ENCODE peak calls at places on chromosomes 6 and 20, in eight cellular contexts. One of them, this sample, is unnamed.
A peak's percentile ranks its signal among the peaks of the same experiment; 100 is the strongest.

GRCh38 chr6:139392834-139393233 is 18.4 kb upstream of the CITED2 start:
- DNase-seq in memory B cell: no peak
- DNase-seq in GM03348: peak; percentile 16
- DNase-seq in activated T-cell treated with anti-CD3 and anti-CD28 coated beads for 1 hour: no peak
- DNase-seq in smooth muscle cell of the brain vasculature: no peak
- DNase-seq in right lobe of liver: no peak
- DNase-seq in iPS-NIHi11: no peak
- DNase-seq in MG63: no peak
- DNase-seq in this sample: peak; percentile 24

GRCh38 chr6:51260003-51260402 is 441.3 kb downstream of the TFAP2B start:
- DNase-seq in memory B cell: no peak
- DNase-seq in GM03348: no peak
- DNase-seq in activated T-cell treated with anti-CD3 and anti-CD28 coated beads for 1 hour: no peak
- DNase-seq in smooth muscle cell of the brain vasculature: no peak
- DNase-seq in right lobe of liver: no peak
- DNase-seq in iPS-NIHi11: peak; percentile 3
- DNase-seq in MG63: no peak
- DNase-seq in this sample: no peak

GRCh38 chr6:168415993-168416530 is 24.9 kb upstream of the SMOC2 start:
- DNase-seq in memory B cell: no peak
- DNase-seq in GM03348: no peak
- DNase-seq in activated T-cell treated with anti-CD3 and anti-CD28 coated beads for 1 hour: no peak
- DNase-seq in smooth muscle cell of the brain vasculature: no peak
- DNase-seq in right lobe of liver: no peak
- DNase-seq in iPS-NIHi11: no peak
- DNase-seq in MG63: no peak
- DNase-seq in this sample: no peak

GRCh38 chr6:70474751-70475150 is 61.4 kb downstream of the FAM135A start:
- DNase-seq in memory B cell: no peak
- DNase-seq in GM03348: no peak
- DNase-seq in activated T-cell treated with anti-CD3 and anti-CD28 coated beads for 1 hour: no peak
- DNase-seq in smooth muscle cell of the brain vasculature: no peak
- DNase-seq in right lobe of liver: no peak
- DNase-seq in iPS-NIHi11: peak; percentile 50
- DNase-seq in MG63: no peak
- DNase-seq in this sample: no peak

GRCh38 chr6:101117397-101118185 is 236.5 kb upstream of the ASCC3 start:
- DNase-seq in memory B cell: no peak
- DNase-seq in GM03348: peak; percentile 2
- DNase-seq in activated T-cell treated with anti-CD3 and anti-CD28 coated beads for 1 hour: no peak
- DNase-seq in smooth muscle cell of the brain vasculature: no peak
- DNase-seq in right lobe of liver: no peak
- DNase-seq in iPS-NIHi11: peak; percentile 34
- DNase-seq in MG63: no peak
- DNase-seq in this sample: peak; percentile 38

GRCh38 chr6:151018035-151018434 is 152.5 kb downstream of the MTHFD1L start:
- DNase-seq in memory B cell: no peak
- DNase-seq in GM03348: no peak
- DNase-seq in activated T-cell treated with anti-CD3 and anti-CD28 coated beads for 1 hour: no peak
- DNase-seq in smooth muscle cell of the brain vasculature: no peak
- DNase-seq in right lobe of liver: no peak
- DNase-seq in iPS-NIHi11: no peak
- DNase-seq in MG63: no peak
- DNase-seq in this sample: no peak

GRCh38 chr6:83193747-83194582 is 808 bp downstream of the RWDD2A start:
- DNase-seq in memory B cell: peak; percentile 22
- DNase-seq in GM03348: peak; percentile 80
- DNase-seq in activated T-cell treated with anti-CD3 and anti-CD28 coated beads for 1 hour: no peak
- DNase-seq in smooth muscle cell of the brain vasculature: no peak
- DNase-seq in right lobe of liver: peak; percentile 72
- DNase-seq in iPS-NIHi11: peak; percentile 87
- DNase-seq in MG63: peak; percentile 43
- DNase-seq in this sample: peak; percentile 72

GRCh38 chr6:89692256-89692655 is 53.7 kb upstream of the LYRM2 start:
- DNase-seq in memory B cell: no peak
- DNase-seq in GM03348: no peak
- DNase-seq in activated T-cell treated with anti-CD3 and anti-CD28 coated beads for 1 hour: no peak
- DNase-seq in smooth muscle cell of the brain vasculature: no peak
- DNase-seq in right lobe of liver: no peak
- DNase-seq in iPS-NIHi11: peak; percentile 19
- DNase-seq in MG63: no peak
- DNase-seq in this sample: no peak

GRCh38 chr6:12485226-12485764 is 195.1 kb downstream of the EDN1 start:
- DNase-seq in memory B cell: no peak
- DNase-seq in GM03348: no peak
- DNase-seq in activated T-cell treated with anti-CD3 and anti-CD28 coated beads for 1 hour: no peak
- DNase-seq in smooth muscle cell of the brain vasculature: no peak
- DNase-seq in right lobe of liver: no peak
- DNase-seq in iPS-NIHi11: no peak
- DNase-seq in MG63: no peak
- DNase-seq in this sample: no peak

GRCh38 chr6:37806213-37806612 is 13.3 kb upstream of the ZFAND3 start:
- DNase-seq in memory B cell: no peak
- DNase-seq in GM03348: no peak
- DNase-seq in activated T-cell treated with anti-CD3 and anti-CD28 coated beads for 1 hour: no peak
- DNase-seq in smooth muscle cell of the brain vasculature: no peak
- DNase-seq in right lobe of liver: no peak
- DNase-seq in iPS-NIHi11: no peak
- DNase-seq in MG63: no peak
- DNase-seq in this sample: no peak

GRCh38 chr6:143037470-143037869 is 23.2 kb upstream of the AIG1 start:
- DNase-seq in memory B cell: no peak
- DNase-seq in GM03348: no peak
- DNase-seq in activated T-cell treated with anti-CD3 and anti-CD28 coated beads for 1 hour: no peak
- DNase-seq in smooth muscle cell of the brain vasculature: no peak
- DNase-seq in right lobe of liver: no peak
- DNase-seq in iPS-NIHi11: no peak
- DNase-seq in MG63: no peak
- DNase-seq in this sample: no peak

GRCh38 chr6:166411721-166412151 is 29.0 kb upstream of the MPC1 start:
- DNase-seq in memory B cell: no peak
- DNase-seq in GM03348: no peak
- DNase-seq in activated T-cell treated with anti-CD3 and anti-CD28 coated beads for 1 hour: no peak
- DNase-seq in smooth muscle cell of the brain vasculature: no peak
- DNase-seq in right lobe of liver: no peak
- DNase-seq in iPS-NIHi11: no peak
- DNase-seq in MG63: no peak
- DNase-seq in this sample: no peak

GRCh38 chr6:126228001-126228791 is 111.7 kb upstream of the CENPW start:
- DNase-seq in memory B cell: no peak
- DNase-seq in GM03348: no peak
- DNase-seq in activated T-cell treated with anti-CD3 and anti-CD28 coated beads for 1 hour: no peak
- DNase-seq in smooth muscle cell of the brain vasculature: no peak
- DNase-seq in right lobe of liver: no peak
- DNase-seq in iPS-NIHi11: no peak
- DNase-seq in MG63: no peak
- DNase-seq in this sample: no peak

GRCh38 chr6:147063469-147064031 is 140.7 kb upstream of the STXBP5 start:
- DNase-seq in memory B cell: no peak
- DNase-seq in GM03348: peak; percentile 71
- DNase-seq in activated T-cell treated with anti-CD3 and anti-CD28 coated beads for 1 hour: no peak
- DNase-seq in smooth muscle cell of the brain vasculature: peak; percentile 32
- DNase-seq in right lobe of liver: no peak
- DNase-seq in iPS-NIHi11: no peak
- DNase-seq in MG63: peak; percentile 49
- DNase-seq in this sample: peak; percentile 73

GRCh38 chr6:73032586-73032985 is 192.7 kb downstream of the KHDC1L start:
- DNase-seq in memory B cell: no peak
- DNase-seq in GM03348: peak; percentile 40
- DNase-seq in activated T-cell treated with anti-CD3 and anti-CD28 coated beads for 1 hour: no peak
- DNase-seq in smooth muscle cell of the brain vasculature: no peak
- DNase-seq in right lobe of liver: no peak
- DNase-seq in iPS-NIHi11: no peak
- DNase-seq in MG63: no peak
- DNase-seq in this sample: peak; percentile 37

GRCh38 chr20:46022411-46023147 is 6.4 kb upstream of the SLC12A5 start:
- DNase-seq in memory B cell: peak; percentile 83
- DNase-seq in GM03348: peak; percentile 68
- DNase-seq in activated T-cell treated with anti-CD3 and anti-CD28 coated beads for 1 hour: peak; percentile 81
- DNase-seq in smooth muscle cell of the brain vasculature: no peak
- DNase-seq in right lobe of liver: peak; percentile 73
- DNase-seq in iPS-NIHi11: peak; percentile 76
- DNase-seq in MG63: peak; percentile 60
- DNase-seq in this sample: peak; percentile 58

GRCh38 chr20:62953167-62953838 is 794 bp downstream of the SLC17A9 start:
- DNase-seq in memory B cell: no peak
- DNase-seq in GM03348: no peak
- DNase-seq in activated T-cell treated with anti-CD3 and anti-CD28 coated beads for 1 hour: no peak
- DNase-seq in smooth muscle cell of the brain vasculature: no peak
- DNase-seq in right lobe of liver: peak; percentile 83
- DNase-seq in iPS-NIHi11: no peak
- DNase-seq in MG63: no peak
- DNase-seq in this sample: no peak

GRCh38 chr6:125957845-125958244 is 1.3 kb downstream of the HINT3 start:
- DNase-seq in memory B cell: no peak
- DNase-seq in GM03348: peak; percentile 42
- DNase-seq in activated T-cell treated with anti-CD3 and anti-CD28 coated beads for 1 hour: no peak
- DNase-seq in smooth muscle cell of the brain vasculature: no peak
- DNase-seq in right lobe of liver: no peak
- DNase-seq in iPS-NIHi11: peak; percentile 27
- DNase-seq in MG63: no peak
- DNase-seq in this sample: peak; percentile 50

GRCh38 chr6:156778615-156779205 is 1.5 kb downstream of the ARID1B start:
- DNase-seq in memory B cell: peak; percentile 55
- DNase-seq in GM03348: peak; percentile 51
- DNase-seq in activated T-cell treated with anti-CD3 and anti-CD28 coated beads for 1 hour: peak; percentile 36
- DNase-seq in smooth muscle cell of the brain vasculature: no peak
- DNase-seq in right lobe of liver: peak; percentile 75
- DNase-seq in iPS-NIHi11: peak; percentile 33
- DNase-seq in MG63: peak; percentile 64
- DNase-seq in this sample: peak; percentile 25

GRCh38 chr6:83221302-83221701 is 28.1 kb downstream of the RWDD2A start:
- DNase-seq in memory B cell: no peak
- DNase-seq in GM03348: no peak
- DNase-seq in activated T-cell treated with anti-CD3 and anti-CD28 coated beads for 1 hour: no peak
- DNase-seq in smooth muscle cell of the brain vasculature: no peak
- DNase-seq in right lobe of liver: no peak
- DNase-seq in iPS-NIHi11: no peak
- DNase-seq in MG63: no peak
- DNase-seq in this sample: no peak

GRCh38 chr6:25788305-25788922 is 33.9 kb downstream of the SLC17A4 start:
- DNase-seq in memory B cell: peak; percentile 23
- DNase-seq in GM03348: peak; percentile 61
- DNase-seq in activated T-cell treated with anti-CD3 and anti-CD28 coated beads for 1 hour: peak; percentile 12
- DNase-seq in smooth muscle cell of the brain vasculature: no peak
- DNase-seq in right lobe of liver: peak; percentile 59
- DNase-seq in iPS-NIHi11: peak; percentile 61
- DNase-seq in MG63: peak; percentile 26
- DNase-seq in this sample: peak; percentile 65

GRCh38 chr6:35181933-35182612 is 31.7 kb upstream of the SCUBE3 start:
- DNase-seq in memory B cell: no peak
- DNase-seq in GM03348: peak; percentile 69
- DNase-seq in activated T-cell treated with anti-CD3 and anti-CD28 coated beads for 1 hour: no peak
- DNase-seq in smooth muscle cell of the brain vasculature: peak; percentile 95
- DNase-seq in right lobe of liver: no peak
- DNase-seq in iPS-NIHi11: peak; percentile 71
- DNase-seq in MG63: peak; percentile 97
- DNase-seq in this sample: peak; percentile 81

GRCh38 chr20:48832423-48832735 is 4.6 kb upstream of the PREX1 start:
- DNase-seq in memory B cell: no peak
- DNase-seq in GM03348: no peak
- DNase-seq in activated T-cell treated with anti-CD3 and anti-CD28 coated beads for 1 hour: no peak
- DNase-seq in smooth muscle cell of the brain vasculature: no peak
- DNase-seq in right lobe of liver: no peak
- DNase-seq in iPS-NIHi11: no peak
- DNase-seq in MG63: no peak
- DNase-seq in this sample: no peak